ENCODE peak calls at places on chromosomes 5 and 9, in ten cellular contexts. E is activated B cell treated with CpG ODN at 0.5 μM for 24 hours; J is GM13977; W is nucleus accumbens; O is A172; Y is stimulated activated CD4-positive, alpha-beta T cell treated with anti-CD3 and anti-CD28 coated beads, Interleukin-4, amount 100 ng/mL, for 1 hour; T is hippocampal formation; Z is EL; G is fibroblast of villous mesenchyme; I is anterior cingulate cortex. B is an unnamed sample.

GRCh38 chr9:75866273-75866871 is 24.1 kb upstream of the PCSK5 start:
- DNase-seq in E (no peak), J (peak; percentile 21), W (no peak), O (peak; percentile 42), Y (no peak), T (peak; percentile 51), Z (peak; percentile 31), G (peak; percentile 52), I (peak; percentile 69), B (no peak)

GRCh38 chr5:59479084-59479483 is 414.4 kb downstream of the PDE4D start:
- DNase-seq in E (no peak), J (no peak), W (no peak), O (no peak), Y (no peak), T (no peak), Z (no peak), G (no peak), I (no peak), B (no peak)

GRCh38 chr5:170923910-170924620 is 62.2 kb downstream of the RANBP17 start:
- DNase-seq in E (no peak), J (no peak), W (no peak), O (no peak), Y (no peak), T (no peak), Z (no peak), G (no peak), I (no peak), B (no peak)

GRCh38 chr5:173486355-173486754 is 130.1 kb downstream of the BOD1 start:
- DNase-seq in E (no peak), J (no peak), W (no peak), O (no peak), Y (no peak), T (no peak), Z (no peak), G (peak; percentile 20), I (no peak), B (no peak)

GRCh38 chr9:137269231-137269772 is 8.2 kb upstream of the TOR4A start:
- DNase-seq in E (no peak), J (no peak), W (no peak), O (peak; percentile 83), Y (no peak), T (no peak), Z (peak; percentile 48), G (peak; percentile 93), I (no peak), B (no peak)

GRCh38 chr9:71910602-71911060 is 362 bp downstream of the ABHD17B start:
- DNase-seq in E (peak; percentile 50), J (peak; percentile 43), W (no peak), O (no peak), Y (no peak), T (no peak), Z (no peak), G (no peak), I (no peak), B (no peak)

GRCh38 chr5:107669543-107670027 is 1.2 kb downstream of the EFNA5 start:
- DNase-seq in E (no peak), J (peak; percentile 28), W (no peak), O (peak; percentile 40), Y (no peak), T (no peak), Z (peak; percentile 38), G (peak; percentile 13), I (no peak), B (no peak)

GRCh38 chr5:129945031-129945430 is 40.8 kb downstream of the CHSY3 start:
- DNase-seq in E (no peak), J (no peak), W (no peak), O (peak; percentile 35), Y (no peak), T (no peak), Z (no peak), G (peak; percentile 74), I (no peak), B (no peak)

GRCh38 chr5:170495796-170496195 is 8.0 kb upstream of the KCNIP1 start:
- DNase-seq in E (no peak), J (no peak), W (no peak), O (no peak), Y (no peak), T (no peak), Z (no peak), G (no peak), I (no peak), B (peak; percentile 9)

GRCh38 chr5:154945695-154946301 is 4.9 kb downstream of the MRPL22 start:
- DNase-seq in E (no peak), J (no peak), W (no peak), O (peak; percentile 37), Y (no peak), T (peak; percentile 43), Z (peak; percentile 29), G (peak; percentile 28), I (no peak), B (no peak)

GRCh38 chr9:94697972-94698581 is 28.4 kb upstream of the AOPEP start:
- DNase-seq in E (no peak), J (no peak), W (no peak), O (peak; percentile 47), Y (no peak), T (no peak), Z (peak; percentile 61), G (peak; percentile 22), I (no peak), B (no peak)

GRCh38 chr5:84088996-84089395 is 295.7 kb downstream of the EDIL3 start:
- DNase-seq in E (no peak), J (no peak), W (no peak), O (peak; percentile 42), Y (no peak), T (no peak), Z (peak; percentile 14), G (peak; percentile 41), I (no peak), B (no peak)

GRCh38 chr5:133440467-133441115 is 171.8 kb downstream of the FSTL4 start:
- DNase-seq in E (no peak), J (no peak), W (no peak), O (no peak), Y (no peak), T (no peak), Z (no peak), G (no peak), I (no peak), B (no peak)

GRCh38 chr5:135714126-135714894 is 120.2 kb upstream of the SLC25A48 start:
- DNase-seq in E (no peak), J (no peak), W (no peak), O (peak; percentile 94), Y (no peak), T (no peak), Z (peak; percentile 41), G (peak; percentile 25), I (no peak), B (no peak)

GRCh38 chr9:127614961-127615360 is 2.9 kb downstream of the STXBP1 start:
- DNase-seq in E (no peak), J (no peak), W (no peak), O (no peak), Y (no peak), T (no peak), Z (no peak), G (peak; percentile 26), I (no peak), B (no peak)

GRCh38 chr5:179795863-179796833 is 2.4 kb downstream of the LTC4S start:
- DNase-seq in E (peak; percentile 78), J (peak; percentile 88), W (no peak), O (peak; percentile 50), Y (peak; percentile 72), T (peak; percentile 66), Z (peak; percentile 85), G (peak; percentile 84), I (peak; percentile 72), B (no peak)

GRCh38 chr9:137486141-137486490 is 27.0 kb upstream of the NSMF start:
- DNase-seq in E (no peak), J (no peak), W (no peak), O (no peak), Y (no peak), T (no peak), Z (no peak), G (no peak), I (no peak), B (no peak)

GRCh38 chr9:112753725-112754124 is 3.2 kb downstream of the SNX30 start:
- DNase-seq in E (no peak), J (no peak), W (no peak), O (peak; percentile 74), Y (no peak), T (no peak), Z (peak; percentile 91), G (peak; percentile 80), I (no peak), B (no peak)

GRCh38 chr5:142630927-142631539 is 54.9 kb downstream of the FGF1 start:
- DNase-seq in E (no peak), J (no peak), W (no peak), O (peak; percentile 34), Y (no peak), T (no peak), Z (peak; percentile 61), G (peak; percentile 51), I (no peak), B (no peak)

GRCh38 chr9:138076650-138077009 is 199.0 kb downstream of the CACNA1B start:
- DNase-seq in E (no peak), J (no peak), W (no peak), O (no peak), Y (no peak), T (no peak), Z (no peak), G (no peak), I (no peak), B (no peak)